ENCODE peak calls at places on chromosomes 12 and 14, in five cellular contexts. One of them, this sample, is unnamed.

GRCh38 chr12:49355913-49356312 is 9.2 kb downstream of the DNAJC22 start:
- DNase-seq in sigmoid colon: peak
- DNase-seq in MM.1S: no peak
- DNase-seq in tibial artery: no peak
- DNase-seq in mesothelial cell of epicardium: no peak
- DNase-seq in this sample: no peak

GRCh38 chr12:47818382-47818700 is 1.4 kb downstream of the HDAC7 start:
- DNase-seq in mesothelial cell of epicardium: no peak
- DNase-seq in MM.1S: peak
- DNase-seq in tibial artery: no peak
- DNase-seq in sigmoid colon: no peak
- DNase-seq in this sample: no peak

GRCh38 chr14:106308839-106309389 is 782.5 kb downstream of the TMEM121 start:
- DNase-seq in MM.1S: no peak
- DNase-seq in tibial artery: no peak
- DNase-seq in mesothelial cell of epicardium: no peak
- DNase-seq in sigmoid colon: no peak
- DNase-seq in this sample: peak

GRCh38 chr12:41521872-41522379 is 333.8 kb downstream of the PDZRN4 start:
- DNase-seq in tibial artery: no peak
- DNase-seq in MM.1S: peak
- DNase-seq in sigmoid colon: no peak
- DNase-seq in mesothelial cell of epicardium: no peak
- DNase-seq in this sample: peak

GRCh38 chr14:91158091-91158790 is 44.4 kb downstream of the DGLUCY start:
- DNase-seq in mesothelial cell of epicardium: no peak
- DNase-seq in sigmoid colon: no peak
- DNase-seq in tibial artery: no peak
- DNase-seq in MM.1S: no peak
- DNase-seq in this sample: no peak

GRCh38 chr14:102029956-102030355 is 56.9 kb downstream of the HSP90AA1 start:
- DNase-seq in mesothelial cell of epicardium: no peak
- DNase-seq in tibial artery: no peak
- DNase-seq in sigmoid colon: no peak
- DNase-seq in MM.1S: no peak
- DNase-seq in this sample: no peak

GRCh38 chr12:82527165-82527780 is 159.4 kb upstream of the TMTC2 start:
- DNase-seq in tibial artery: no peak
- DNase-seq in mesothelial cell of epicardium: no peak
- DNase-seq in sigmoid colon: no peak
- DNase-seq in MM.1S: peak
- DNase-seq in this sample: peak

GRCh38 chr12:103350116-103350515 is 145.7 kb downstream of the C12orf42 start:
- DNase-seq in MM.1S: no peak
- DNase-seq in tibial artery: no peak
- DNase-seq in sigmoid colon: no peak
- DNase-seq in mesothelial cell of epicardium: no peak
- DNase-seq in this sample: no peak

GRCh38 chr12:113899844-113900471 is 66.2 kb downstream of the RBM19 start:
- DNase-seq in mesothelial cell of epicardium: peak
- DNase-seq in tibial artery: no peak
- DNase-seq in sigmoid colon: no peak
- DNase-seq in MM.1S: no peak
- DNase-seq in this sample: no peak

GRCh38 chr12:120249875-120250795 is 15.4 kb downstream of the PXN start:
- DNase-seq in tibial artery: peak
- DNase-seq in mesothelial cell of epicardium: no peak
- DNase-seq in MM.1S: no peak
- DNase-seq in sigmoid colon: peak
- DNase-seq in this sample: peak

GRCh38 chr14:102863381-102863780 is 59.1 kb upstream of the AMN start:
- DNase-seq in sigmoid colon: no peak
- DNase-seq in tibial artery: no peak
- DNase-seq in mesothelial cell of epicardium: no peak
- DNase-seq in MM.1S: no peak
- DNase-seq in this sample: no peak

GRCh38 chr14:80468331-80469122 is 257.2 kb upstream of the DIO2 start:
- DNase-seq in sigmoid colon: no peak
- DNase-seq in tibial artery: no peak
- DNase-seq in mesothelial cell of epicardium: no peak
- DNase-seq in MM.1S: no peak
- DNase-seq in this sample: no peak

GRCh38 chr14:99028521-99028920 is 243.5 kb downstream of the BCL11B start:
- DNase-seq in sigmoid colon: no peak
- DNase-seq in tibial artery: peak
- DNase-seq in mesothelial cell of epicardium: no peak
- DNase-seq in MM.1S: no peak
- DNase-seq in this sample: no peak

GRCh38 chr12:89208661-89209096 is 143.6 kb downstream of the DUSP6 start:
- DNase-seq in mesothelial cell of epicardium: no peak
- DNase-seq in tibial artery: no peak
- DNase-seq in MM.1S: no peak
- DNase-seq in sigmoid colon: no peak
- DNase-seq in this sample: no peak

GRCh38 chr14:85129907-85130306 is 400.0 kb upstream of the FLRT2 start:
- DNase-seq in MM.1S: no peak
- DNase-seq in sigmoid colon: no peak
- DNase-seq in mesothelial cell of epicardium: no peak
- DNase-seq in tibial artery: no peak
- DNase-seq in this sample: no peak

GRCh38 chr12:15220961-15221885 is at the start of gene RERG:
- DNase-seq in mesothelial cell of epicardium: peak
- DNase-seq in MM.1S: peak
- DNase-seq in sigmoid colon: peak
- DNase-seq in tibial artery: peak
- DNase-seq in this sample: peak

GRCh38 chr14:68146812-68147211 is 327.2 kb downstream of the RAD51B start:
- DNase-seq in tibial artery: no peak
- DNase-seq in mesothelial cell of epicardium: no peak
- DNase-seq in MM.1S: no peak
- DNase-seq in sigmoid colon: no peak
- DNase-seq in this sample: no peak

GRCh38 chr12:3750616-3751015 is 2.3 kb downstream of the CRACR2A start:
- DNase-seq in sigmoid colon: no peak
- DNase-seq in MM.1S: no peak
- DNase-seq in mesothelial cell of epicardium: peak
- DNase-seq in tibial artery: no peak
- DNase-seq in this sample: no peak

GRCh38 chr12:3751151-3752095 is 1.5 kb downstream of the CRACR2A start:
- DNase-seq in mesothelial cell of epicardium: peak
- DNase-seq in tibial artery: no peak
- DNase-seq in MM.1S: no peak
- DNase-seq in sigmoid colon: no peak
- DNase-seq in this sample: no peak

GRCh38 chr12:3752096-3752709 is 706 bp downstream of the CRACR2A start:
- DNase-seq in MM.1S: peak
- DNase-seq in mesothelial cell of epicardium: peak
- DNase-seq in tibial artery: no peak
- DNase-seq in sigmoid colon: no peak
- DNase-seq in this sample: peak

GRCh38 chr12:3753549-3754284 is 808 bp upstream of the CRACR2A start:
- DNase-seq in sigmoid colon: peak
- DNase-seq in tibial artery: no peak
- DNase-seq in mesothelial cell of epicardium: peak
- DNase-seq in MM.1S: no peak
- DNase-seq in this sample: no peak

GRCh38 chr12:3752741-3753486 is at the start of gene CRACR2A:
- DNase-seq in sigmoid colon: peak
- DNase-seq in mesothelial cell of epicardium: peak
- DNase-seq in tibial artery: no peak
- DNase-seq in MM.1S: peak
- DNase-seq in this sample: peak
- TF ChIP-seq CTCF in sigmoid colon: peak
- TF ChIP-seq CTCF in mesothelial cell of epicardium: peak
- TF ChIP-seq CTCF in tibial artery: peak
- TF ChIP-seq CTCF in MM.1S: peak
- TF ChIP-seq CTCF in this sample: peak

GRCh38 chr12:4355150-4355842 is 24.2 kb downstream of the FGF23 start:
- DNase-seq in tibial artery: no peak
- DNase-seq in mesothelial cell of epicardium: no peak
- DNase-seq in MM.1S: no peak
- DNase-seq in sigmoid colon: no peak
- DNase-seq in this sample: no peak

GRCh38 chr12:4353785-4354208 is 25.7 kb downstream of the FGF23 start:
- DNase-seq in sigmoid colon: no peak
- DNase-seq in MM.1S: peak
- DNase-seq in mesothelial cell of epicardium: no peak
- DNase-seq in tibial artery: no peak
- DNase-seq in this sample: no peak

DNA sequence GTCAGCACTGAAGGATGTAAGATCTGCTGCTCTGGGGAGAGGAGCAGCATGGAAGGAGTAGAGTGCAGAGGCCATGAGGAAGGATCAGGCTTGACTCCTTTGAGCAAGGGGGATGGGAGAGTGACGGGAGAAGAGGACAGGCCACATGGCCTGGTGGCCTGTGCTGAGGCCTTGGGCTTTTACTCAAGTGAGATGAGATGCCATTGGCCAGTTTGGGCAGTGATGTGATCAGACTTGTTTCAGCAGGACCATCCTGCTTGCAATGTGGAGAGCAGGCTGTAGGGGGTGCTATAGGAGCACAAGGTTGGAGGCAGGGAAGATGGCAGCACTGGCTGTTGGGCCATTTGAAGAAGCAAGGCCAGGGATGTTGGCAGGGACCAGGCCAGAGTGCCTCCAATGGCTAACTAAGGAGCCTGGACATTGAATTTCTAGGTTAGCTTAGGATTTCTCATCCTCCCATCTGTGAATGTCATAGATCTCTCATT is 23.6 kb downstream of the FGF23 start:
- DNase-seq in mesothelial cell of epicardium: no peak
- DNase-seq in sigmoid colon: no peak
- DNase-seq in MM.1S: peak
- DNase-seq in tibial artery: no peak
- DNase-seq in this sample: peak
- TF ChIP-seq CTCF in mesothelial cell of epicardium: peak
- TF ChIP-seq CTCF in sigmoid colon: peak
- TF ChIP-seq CTCF in MM.1S: peak
- TF ChIP-seq CTCF in tibial artery: no peak
- TF ChIP-seq CTCF in this sample: peak

GRCh38 chr12:112768278-112768677 is 23.3 kb upstream of the RPH3A start:
- DNase-seq in MM.1S: no peak
- DNase-seq in sigmoid colon: no peak
- DNase-seq in tibial artery: no peak
- DNase-seq in mesothelial cell of epicardium: no peak
- DNase-seq in this sample: no peak

GRCh38 chr12:112761366-112761986 is 30.1 kb upstream of the RPH3A start:
- DNase-seq in MM.1S: no peak
- DNase-seq in mesothelial cell of epicardium: no peak
- DNase-seq in sigmoid colon: no peak
- DNase-seq in tibial artery: no peak
- DNase-seq in this sample: no peak

GRCh38 chr12:112759786-112760185 is 31.8 kb upstream of the RPH3A start:
- DNase-seq in sigmoid colon: no peak
- DNase-seq in MM.1S: no peak
- DNase-seq in mesothelial cell of epicardium: no peak
- DNase-seq in tibial artery: no peak
- DNase-seq in this sample: no peak

GRCh38 chr12:112756918-112757317 is 34.6 kb upstream of the RPH3A start:
- DNase-seq in mesothelial cell of epicardium: no peak
- DNase-seq in tibial artery: no peak
- DNase-seq in sigmoid colon: no peak
- DNase-seq in MM.1S: no peak
- DNase-seq in this sample: no peak

DNA sequence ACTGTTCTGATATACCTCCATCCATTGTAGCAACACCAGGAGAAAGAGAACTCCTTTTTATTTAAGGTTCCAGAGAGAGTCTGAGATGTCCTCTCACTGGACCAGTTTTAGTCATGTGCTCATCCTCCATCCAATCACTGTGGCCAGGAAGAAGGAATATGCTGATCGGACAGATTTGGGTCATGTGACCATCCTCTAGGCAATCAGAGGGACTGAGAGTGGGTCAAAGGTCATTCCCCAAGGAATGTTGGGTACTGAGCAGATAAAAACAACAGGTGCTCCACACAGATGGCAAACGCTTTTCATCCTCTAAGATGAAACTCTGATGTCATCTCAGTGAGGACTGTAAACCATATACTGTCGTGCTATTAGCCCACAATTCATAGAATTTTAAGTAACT is 28.8 kb upstream of the RPH3A start:
- DNase-seq in sigmoid colon: no peak
- DNase-seq in tibial artery: no peak
- DNase-seq in MM.1S: no peak
- DNase-seq in mesothelial cell of epicardium: no peak
- DNase-seq in this sample: no peak
- TF ChIP-seq CTCF in sigmoid colon: no peak
- TF ChIP-seq CTCF in tibial artery: no peak
- TF ChIP-seq CTCF in MM.1S: no peak
- TF ChIP-seq CTCF in mesothelial cell of epicardium: no peak
- TF ChIP-seq CTCF in this sample: no peak

GRCh38 chr14:74501691-74502090 is 8.1 kb downstream of the ISCA2 start:
- DNase-seq in mesothelial cell of epicardium: no peak
- DNase-seq in sigmoid colon: no peak
- DNase-seq in MM.1S: no peak
- DNase-seq in tibial artery: no peak
- DNase-seq in this sample: no peak

GRCh38 chr14:74503256-74503972 is 9.8 kb downstream of the ISCA2 start:
- DNase-seq in tibial artery: no peak
- DNase-seq in MM.1S: no peak
- DNase-seq in mesothelial cell of epicardium: peak
- DNase-seq in sigmoid colon: no peak
- DNase-seq in this sample: no peak

GRCh38 chr14:74501135-74501614 is 7.6 kb downstream of the ISCA2 start:
- DNase-seq in sigmoid colon: peak
- DNase-seq in mesothelial cell of epicardium: peak
- DNase-seq in MM.1S: no peak
- DNase-seq in tibial artery: peak
- DNase-seq in this sample: no peak

GRCh38 chr14:74503973-74504335 is 10.4 kb downstream of the ISCA2 start:
- DNase-seq in tibial artery: no peak
- DNase-seq in MM.1S: no peak
- DNase-seq in sigmoid colon: no peak
- DNase-seq in mesothelial cell of epicardium: no peak
- DNase-seq in this sample: no peak

DNA sequence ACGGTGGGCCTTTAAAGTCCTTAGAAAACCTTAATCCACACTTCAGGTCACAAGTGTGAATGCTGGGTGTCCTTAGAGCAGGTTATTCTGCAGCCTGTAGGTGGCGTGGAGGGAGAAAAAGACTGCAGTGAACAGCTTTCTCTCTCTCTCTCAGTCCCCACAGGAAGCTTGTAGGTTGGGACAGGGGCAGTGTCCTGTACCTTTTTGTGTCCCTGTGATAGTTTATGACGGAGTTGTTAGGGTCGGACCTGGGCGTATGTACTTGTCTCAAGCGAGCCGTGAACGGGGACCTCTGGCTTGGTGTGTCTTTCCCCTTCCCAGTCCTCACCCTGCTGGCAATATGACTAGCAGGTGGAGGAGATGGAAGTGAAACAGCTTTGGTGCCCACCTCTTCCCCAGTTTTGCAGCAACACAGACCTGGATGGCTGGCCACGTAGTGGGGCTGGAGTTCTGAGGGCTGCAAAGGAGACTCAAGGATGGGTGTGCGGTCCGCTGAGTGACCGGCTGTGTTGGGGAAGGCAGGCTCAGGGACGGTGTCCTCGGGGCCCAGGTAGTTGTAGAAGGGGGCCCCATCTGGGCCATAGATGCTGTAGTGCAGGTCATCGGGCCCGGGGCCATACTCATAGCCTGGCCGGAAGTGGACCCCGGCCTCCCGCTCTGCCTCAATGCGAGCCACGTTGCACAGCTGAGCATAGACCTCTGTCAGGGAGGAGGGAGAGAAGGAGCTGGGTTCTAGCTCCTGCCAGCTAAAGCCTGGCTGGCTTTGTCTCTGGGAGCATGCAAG is 8.9 kb downstream of the ISCA2 start:
- DNase-seq in mesothelial cell of epicardium: no peak
- DNase-seq in MM.1S: peak
- DNase-seq in tibial artery: no peak
- DNase-seq in sigmoid colon: no peak
- DNase-seq in this sample: peak
- TF ChIP-seq CTCF in mesothelial cell of epicardium: peak
- TF ChIP-seq CTCF in MM.1S: peak
- TF ChIP-seq CTCF in tibial artery: peak
- TF ChIP-seq CTCF in sigmoid colon: no peak
- TF ChIP-seq CTCF in this sample: peak

This sample was measured in GM20000.